ENCODE peak calls at places on chromosomes 6 and 20, in five cellular contexts. T is lung, L is astrocyte, S is A673, K is upper lobe of right lung. Z is an unnamed sample. For H3K9me3, the result is how much of the 10 kb centered on the place peaks cover.

GRCh38 chr20:45059022-45059728 is 41.8 kb downstream of the KCNS1 start:
- DNase-seq in T (no peak), L (peak), S (no peak), K (no peak), Z (no peak)

GRCh38 chr20:38094968-38095689 is 61.6 kb downstream of the RPRD1B start:
- DNase-seq in T (no peak), L (no peak), S (no peak), K (no peak), Z (no peak)

GRCh38 chr20:40442181-40442963 is 246.7 kb downstream of the MAFB start:
- DNase-seq in T (no peak), L (no peak), S (no peak), K (no peak), Z (no peak)

GRCh38 chr6:154548130-154548830 is 37.8 kb upstream of the CNKSR3 start:
- DNase-seq in T (no peak), L (peak), S (no peak), K (no peak), Z (no peak)

GRCh38 chr6:35318200-35318844 is 20.7 kb downstream of the DEF6 start:
- DNase-seq in T (peak), L (peak), S (peak), K (peak), Z (no peak)

GRCh38 chr6:133436652-133437051 is 195.5 kb downstream of the EYA4 start:
- DNase-seq in T (no peak), L (peak), S (no peak), K (no peak), Z (no peak)

GRCh38 chr6:85404497-85405174 is 45.2 kb upstream of the NT5E start:
- DNase-seq in T (no peak), L (peak), S (peak), K (no peak), Z (peak)

GRCh38 chr6:41914869-41915268 is 6.1 kb downstream of the MED20 start:
- DNase-seq in T (no peak), L (no peak), S (no peak), K (no peak), Z (no peak)

GRCh38 chr6:69089539-69089938 is 454.5 kb downstream of the ADGRB3 start:
- DNase-seq in T (no peak), L (peak), S (no peak), K (no peak), Z (no peak)

GRCh38 chr6:2643935-2644539 is 106.7 kb downstream of the MYLK4 start:
- DNase-seq in T (no peak), L (no peak), S (no peak), K (no peak), Z (no peak)

GRCh38 chr6:47096233-47096887 is 54.2 kb upstream of the ADGRF1 start:
- DNase-seq in T (no peak), L (no peak), S (no peak), K (no peak), Z (no peak)

GRCh38 chr6:36386495-36387439 is 702 bp downstream of the ETV7 start:
- DNase-seq in T (peak), L (peak), S (peak), K (peak), Z (peak)

GRCh38 chr20:19758888-19759331 is 852 bp downstream of the RIN2 start:
- DNase-seq in T (peak), L (peak), S (peak), K (peak), Z (peak)

GRCh38 chr6:90355965-90356364 is 59.3 kb upstream of the BACH2 start:
- DNase-seq in T (no peak), L (no peak), S (no peak), K (no peak), Z (no peak)

GRCh38 chr6:62150048-62150663 is 135.9 kb downstream of the KHDRBS2 start:
- DNase-seq in T (no peak), L (no peak), S (peak), K (no peak), Z (no peak)

GRCh38 chr6:105981002-105981887 is 104.9 kb upstream of the PRDM1 start:
- DNase-seq in T (no peak), L (no peak), S (no peak), K (no peak), Z (no peak)

GRCh38 chr20:17446171-17446570 is 85.0 kb downstream of the BFSP1 start:
- DNase-seq in T (no peak), L (no peak), S (no peak), K (no peak), Z (no peak)

GRCh38 chr6:167100241-167100674 is 22.6 kb upstream of the CCR6 start:
- DNase-seq in T (no peak), L (no peak), S (no peak), K (no peak), Z (no peak)

GRCh38 chr6:154921482-154921881 is 73.6 kb upstream of the TIAM2 start:
- DNase-seq in T (no peak), L (no peak), S (no peak), K (no peak), Z (no peak)

GRCh38 chr6:78605909-78606446 is 261.4 kb upstream of the IRAK1BP1 start:
- DNase-seq in T (no peak), L (peak), S (no peak), K (no peak), Z (no peak)

GRCh38 chr6:166523782-166524569 is 62.5 kb downstream of the RAMACL start:
- DNase-seq in T (no peak), L (no peak), S (no peak), K (no peak), Z (no peak)

GRCh38 chr20:364905-365794 is 15.4 kb upstream of the TRIB3 start:
- DNase-seq in T (no peak), L (no peak), S (no peak), K (no peak), Z (peak)

GRCh38 chr6:21676769-21677168 is 83.2 kb downstream of the SOX4 start:
- DNase-seq in T (no peak), L (no peak), S (no peak), K (no peak), Z (no peak)

GRCh38 chr6:167683028-167683862 is 143.5 kb upstream of the AFDN start:
- DNase-seq in T (no peak), L (peak), S (no peak), K (peak), Z (peak)

GRCh38 chr20:23111307-23111943 is 25.3 kb upstream of the CD93 start:
- DNase-seq in T (no peak), L (no peak), S (no peak), K (no peak), Z (no peak)

GRCh38 chr6:31465718-31466117 is 32.2 kb upstream of the MICB start:
- DNase-seq in T (no peak), L (no peak), S (no peak), K (no peak), Z (no peak)

GRCh38 chr20:61437280-61438206 is 185.5 kb downstream of the CDH4 start:
- DNase-seq in T (no peak), L (peak), S (peak), K (no peak), Z (no peak)

GRCh38 chr6:134816780-134817179 is 133.1 kb downstream of the ALDH8A1 start:
- DNase-seq in T (no peak), L (peak), S (peak), K (no peak), Z (no peak)

GRCh38 chr6:1404713-1405098 is 15.3 kb downstream of the FOXF2 start:
- DNase-seq in T (no peak), L (no peak), S (no peak), K (no peak), Z (no peak)

GRCh38 chr20:60283281-60283680 is 325.1 kb downstream of the CDH26 start:
- DNase-seq in T (no peak), L (no peak), S (no peak), K (no peak), Z (no peak)
- H3K9me3 ChIP-seq in T (under half), L (under half), S (under half), K (under half), Z (under half)

GRCh38 chr6:53031281-53031680 is 33.9 kb upstream of the FBXO9 start:
- DNase-seq in T (no peak), L (no peak), S (no peak), K (no peak), Z (no peak)
- H3K9me3 ChIP-seq in T (under half), L (under half), S (under half), K (under half), Z (under half)

GRCh38 chr6:86586195-86586594 is 351.1 kb upstream of the HTR1E start:
- DNase-seq in T (no peak), L (no peak), S (no peak), K (no peak), Z (no peak)

DNA sequence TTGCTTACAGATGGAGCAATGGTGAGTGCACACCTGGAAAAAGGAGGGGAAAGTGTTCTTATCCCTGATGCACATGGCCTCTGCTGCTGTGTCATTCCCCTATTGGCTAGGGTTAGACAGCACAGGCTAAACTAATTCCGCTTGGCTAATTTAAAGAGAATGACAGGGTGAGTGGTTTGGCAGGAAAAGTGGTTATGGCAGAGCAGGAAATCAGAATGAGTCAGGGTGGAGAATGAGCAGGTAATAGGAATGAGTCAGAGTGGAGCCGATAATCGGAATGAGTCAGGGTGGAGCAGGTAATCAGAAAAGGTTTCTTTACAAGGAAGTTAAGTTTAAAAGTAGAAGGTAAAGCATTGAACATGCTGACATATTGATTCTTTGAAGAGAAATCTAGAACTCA is 355.5 kb upstream of the HTR1E start:
- DNase-seq in T (no peak), L (no peak), S (no peak), K (no peak), Z (no peak)
- H3K9me3 ChIP-seq in T (under half), L (under half), S (under half), K (under half), Z (under half)

GRCh38 chr6:127460465-127460864 is 1.3 kb upstream of the KIAA0408 start:
- DNase-seq in T (no peak), L (no peak), S (no peak), K (no peak), Z (no peak)
- H3K9me3 ChIP-seq in T (under half), L (under half), S (under half), K (under half), Z (under half)

GRCh38 chr6:161216616-161217205 is 57.1 kb downstream of the AGPAT4 start:
- DNase-seq in T (no peak), L (no peak), S (no peak), K (no peak), Z (no peak)
- H3K9me3 ChIP-seq in T (under half), L (under half), S (under half), K (under half), Z (under half)

GRCh38 chr20:58531063-58531462 is 15.9 kb upstream of the APCDD1L start:
- DNase-seq in T (no peak), L (no peak), S (no peak), K (no peak), Z (no peak)
- H3K9me3 ChIP-seq in T (under half), L (under half), S (under half), K (under half), Z (under half)

GRCh38 chr6:169962604-169963469 is 211.4 kb downstream of the ERMARD start:
- DNase-seq in T (no peak), L (no peak), S (no peak), K (peak), Z (no peak)
- H3K9me3 ChIP-seq in T (under half), L (under half), S (under half), K (under half), Z (under half)

DNA sequence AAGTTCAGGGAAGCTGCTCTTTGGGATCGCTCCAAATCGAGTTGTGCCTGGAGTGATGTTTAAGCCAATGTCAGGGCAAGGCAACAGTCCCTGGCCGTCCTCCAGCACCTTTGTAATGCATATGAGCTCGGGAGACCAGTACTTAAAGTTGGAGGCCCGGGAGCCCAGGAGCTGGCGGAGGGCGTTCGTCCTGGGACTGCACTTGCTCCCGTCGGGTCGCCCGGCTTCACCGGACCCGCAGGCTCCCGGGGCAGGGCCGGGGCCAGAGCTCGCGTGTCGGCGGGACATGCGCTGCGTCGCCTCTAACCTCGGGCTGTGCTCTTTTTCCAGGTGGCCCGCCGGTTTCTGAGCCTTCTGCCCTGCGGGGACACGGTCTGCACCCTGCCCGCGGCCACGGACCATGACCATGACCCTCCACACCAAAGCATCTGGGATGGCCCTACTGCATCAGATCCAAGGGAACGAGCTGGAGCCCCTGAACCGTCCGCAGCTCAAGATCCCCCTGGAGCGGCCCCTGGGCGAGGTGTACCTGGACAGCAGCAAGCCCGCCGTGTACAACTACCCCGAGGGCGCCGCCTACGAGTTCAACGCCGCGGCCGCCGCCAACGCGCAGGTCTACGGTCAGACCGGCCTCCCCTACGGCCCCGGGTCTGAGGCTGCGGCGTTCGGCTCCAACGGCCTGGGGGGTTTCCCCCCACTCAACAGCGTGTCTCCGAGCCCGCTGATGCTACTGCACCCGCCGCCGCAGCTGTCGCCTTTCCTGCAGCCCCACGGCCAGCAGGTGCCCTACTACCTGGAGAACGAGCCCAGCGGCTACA is at the start of gene ESR1:
- DNase-seq in T (no peak), L (no peak), S (peak), K (peak), Z (peak)
- H3K9me3 ChIP-seq in T (under half), L (under half), S (under half), K (under half), Z (under half)

DNA sequence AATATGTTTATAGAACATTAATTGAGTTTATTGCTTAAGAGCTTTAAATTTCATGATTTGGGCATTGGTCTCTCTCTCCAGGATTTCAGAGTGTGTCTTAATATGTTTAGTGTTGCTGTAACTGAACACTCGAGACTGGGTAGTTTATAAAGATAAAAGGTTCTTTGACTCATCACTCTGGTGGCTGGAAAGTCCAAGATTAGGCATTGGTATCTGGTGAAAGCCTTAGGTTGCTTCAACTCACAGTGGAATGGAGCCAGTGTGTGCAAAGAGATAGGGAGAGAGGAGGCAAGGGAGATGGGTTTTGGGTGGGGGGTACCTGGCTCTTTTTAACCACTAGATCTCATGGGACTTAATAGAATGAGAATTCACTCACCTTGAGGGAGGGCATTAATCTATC is 35.6 kb upstream of the DTNBP1 start:
- DNase-seq in T (no peak), L (no peak), S (no peak), K (no peak), Z (no peak)
- H3K9me3 ChIP-seq in T (under half), L (under half), S (under half), K (under half), Z (under half)

DNA sequence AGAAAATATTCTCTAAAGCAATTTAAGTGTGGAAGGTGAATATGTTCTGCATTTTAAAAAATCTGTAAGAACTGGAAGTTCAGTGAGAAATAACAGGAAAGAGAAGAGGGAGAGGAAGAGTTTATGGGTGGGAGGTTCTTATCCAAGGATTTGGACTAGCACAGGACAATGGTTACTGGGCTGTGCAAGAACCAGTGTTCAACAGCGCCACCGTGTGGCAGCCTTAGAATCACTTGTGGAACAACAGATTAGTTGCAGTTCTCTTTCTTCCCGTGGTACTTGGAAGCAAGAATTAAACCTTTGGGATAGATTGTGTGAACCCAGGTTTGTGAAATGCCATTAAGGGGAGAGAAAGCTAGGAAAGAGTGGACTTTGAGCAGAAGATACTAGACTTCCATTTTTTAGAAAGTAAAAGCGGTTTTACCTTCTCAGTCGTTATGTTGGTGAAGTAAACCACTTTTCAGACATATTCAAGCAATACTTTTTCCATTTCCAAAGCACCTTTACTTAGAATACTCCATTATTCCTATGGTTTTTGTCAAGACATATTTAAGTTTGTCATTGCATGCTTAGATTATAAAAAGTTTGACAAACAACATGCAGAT is 436.7 kb downstream of the RNF144B start:
- DNase-seq in T (no peak), L (peak), S (peak), K (no peak), Z (peak)
- H3K9me3 ChIP-seq in T (under half), L (under half), S (under half), K (under half), Z (under half)